ENCODE peak calls at places on chromosome 9, in eight cellular contexts. One of them, this sample, is unnamed.

GRCh38 chr9:27352457-27353188 is 55.7 kb upstream of the EQTN start:
- DNase-seq in Calu3: no peak
- DNase-seq in type B pancreatic cell: no peak
- DNase-seq in bronchial epithelial cell: no peak
- DNase-seq in cardiac fibroblast: no peak
- DNase-seq in GM23338: no peak
- DNase-seq in B cell: peak; percentile 50
- DNase-seq in gastrocnemius medialis: no peak
- DNase-seq in this sample: no peak

GRCh38 chr9:112034216-112034611 is 137.6 kb downstream of the UGCG start:
- DNase-seq in B cell: no peak
- DNase-seq in gastrocnemius medialis: no peak
- DNase-seq in cardiac fibroblast: no peak
- DNase-seq in type B pancreatic cell: no peak
- DNase-seq in Calu3: no peak
- DNase-seq in bronchial epithelial cell: no peak
- DNase-seq in GM23338: no peak
- DNase-seq in this sample: no peak

GRCh38 chr9:35731415-35732184 is 395 bp downstream of the TLN1 start:
- DNase-seq in Calu3: no peak
- DNase-seq in B cell: no peak
- DNase-seq in gastrocnemius medialis: no peak
- DNase-seq in bronchial epithelial cell: peak; percentile 29
- DNase-seq in type B pancreatic cell: no peak
- DNase-seq in cardiac fibroblast: no peak
- DNase-seq in GM23338: peak; percentile 58
- DNase-seq in this sample: no peak

GRCh38 chr9:37574996-37575395 is 1.2 kb downstream of the FBXO10 start:
- DNase-seq in cardiac fibroblast: no peak
- DNase-seq in Calu3: no peak
- DNase-seq in type B pancreatic cell: no peak
- DNase-seq in B cell: no peak
- DNase-seq in bronchial epithelial cell: no peak
- DNase-seq in GM23338: no peak
- DNase-seq in gastrocnemius medialis: peak; percentile 37
- DNase-seq in this sample: no peak

GRCh38 chr9:133609311-133610098 is at the start of gene FAM163B:
- DNase-seq in type B pancreatic cell: no peak
- DNase-seq in Calu3: no peak
- DNase-seq in gastrocnemius medialis: no peak
- DNase-seq in bronchial epithelial cell: no peak
- DNase-seq in GM23338: peak; percentile 78
- DNase-seq in cardiac fibroblast: peak; percentile 59
- DNase-seq in B cell: no peak
- DNase-seq in this sample: no peak

GRCh38 chr9:33880562-33881089 is 63.7 kb downstream of the UBE2R2 start:
- DNase-seq in type B pancreatic cell: no peak
- DNase-seq in cardiac fibroblast: no peak
- DNase-seq in B cell: no peak
- DNase-seq in bronchial epithelial cell: no peak
- DNase-seq in Calu3: no peak
- DNase-seq in gastrocnemius medialis: no peak
- DNase-seq in GM23338: peak; percentile 58
- DNase-seq in this sample: no peak

GRCh38 chr9:4855861-4856260 is 63.1 kb downstream of the RCL1 start:
- DNase-seq in gastrocnemius medialis: no peak
- DNase-seq in Calu3: no peak
- DNase-seq in B cell: no peak
- DNase-seq in cardiac fibroblast: peak; percentile 21
- DNase-seq in type B pancreatic cell: no peak
- DNase-seq in bronchial epithelial cell: peak; percentile 12
- DNase-seq in GM23338: no peak
- DNase-seq in this sample: no peak

GRCh38 chr9:120868339-120868675 is 8.7 kb downstream of the PHF19 start:
- DNase-seq in Calu3: no peak
- DNase-seq in B cell: no peak
- DNase-seq in bronchial epithelial cell: peak; percentile 87
- DNase-seq in gastrocnemius medialis: no peak
- DNase-seq in cardiac fibroblast: peak; percentile 81
- DNase-seq in type B pancreatic cell: no peak
- DNase-seq in GM23338: no peak
- DNase-seq in this sample: no peak

GRCh38 chr9:31136524-31136923 is 1247.9 kb upstream of the ACO1 start:
- DNase-seq in bronchial epithelial cell: peak; percentile 56
- DNase-seq in B cell: no peak
- DNase-seq in cardiac fibroblast: no peak
- DNase-seq in GM23338: no peak
- DNase-seq in type B pancreatic cell: no peak
- DNase-seq in gastrocnemius medialis: no peak
- DNase-seq in Calu3: no peak
- DNase-seq in this sample: no peak

GRCh38 chr9:92642041-92642451 is 27.9 kb downstream of the IPPK start:
- DNase-seq in GM23338: no peak
- DNase-seq in cardiac fibroblast: no peak
- DNase-seq in type B pancreatic cell: peak; percentile 62
- DNase-seq in B cell: no peak
- DNase-seq in gastrocnemius medialis: no peak
- DNase-seq in bronchial epithelial cell: no peak
- DNase-seq in Calu3: no peak
- DNase-seq in this sample: no peak

GRCh38 chr9:108444400-108445358 is 411.1 kb downstream of the ACTL7B start:
- DNase-seq in GM23338: no peak
- DNase-seq in B cell: no peak
- DNase-seq in type B pancreatic cell: no peak
- DNase-seq in bronchial epithelial cell: peak; percentile 97
- DNase-seq in gastrocnemius medialis: no peak
- DNase-seq in cardiac fibroblast: peak; percentile 86
- DNase-seq in Calu3: peak; percentile 36
- DNase-seq in this sample: no peak

GRCh38 chr9:130779153-130779855 is 55.8 kb upstream of the ABL1 start:
- DNase-seq in type B pancreatic cell: no peak
- DNase-seq in cardiac fibroblast: peak; percentile 32
- DNase-seq in B cell: no peak
- DNase-seq in GM23338: no peak
- DNase-seq in gastrocnemius medialis: peak; percentile 23
- DNase-seq in Calu3: no peak
- DNase-seq in bronchial epithelial cell: no peak
- DNase-seq in this sample: no peak

DNA sequence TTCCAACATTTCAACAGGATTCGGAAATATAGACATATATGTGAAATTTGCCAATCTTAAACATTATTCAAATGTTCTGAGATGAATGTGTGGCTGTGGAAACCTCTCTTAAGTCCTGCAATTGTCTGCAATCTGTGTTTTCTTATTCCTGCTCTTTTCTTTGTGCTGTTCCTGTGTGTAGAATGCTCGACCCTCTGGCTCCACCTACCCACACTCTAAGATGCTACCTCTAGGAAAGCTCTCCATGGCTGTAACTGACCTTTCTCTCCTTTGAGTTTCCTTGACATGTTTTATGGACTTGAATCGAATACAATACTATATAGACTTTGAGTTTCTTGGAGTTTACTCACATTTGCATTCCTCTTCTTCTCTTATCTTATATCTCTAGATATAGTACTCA is 120.6 kb upstream of the ASTN2 start:
- DNase-seq in type B pancreatic cell: no peak
- DNase-seq in bronchial epithelial cell: no peak
- DNase-seq in GM23338: peak; percentile 57
- DNase-seq in gastrocnemius medialis: no peak
- DNase-seq in cardiac fibroblast: no peak
- DNase-seq in Calu3: no peak
- DNase-seq in B cell: no peak
- DNase-seq in this sample: no peak
- TF ChIP-seq CTCF in type B pancreatic cell: no peak
- TF ChIP-seq CTCF in bronchial epithelial cell: no peak
- TF ChIP-seq CTCF in GM23338: peak; percentile 56
- TF ChIP-seq CTCF in gastrocnemius medialis: no peak
- TF ChIP-seq CTCF in cardiac fibroblast: no peak
- TF ChIP-seq CTCF in Calu3: no peak
- TF ChIP-seq CTCF in B cell: no peak
- TF ChIP-seq CTCF in this sample: no peak

GRCh38 chr9:91161465-91162275 is 200.0 kb downstream of the AUH start:
- DNase-seq in cardiac fibroblast: no peak
- DNase-seq in gastrocnemius medialis: no peak
- DNase-seq in bronchial epithelial cell: no peak
- DNase-seq in B cell: no peak
- DNase-seq in type B pancreatic cell: no peak
- DNase-seq in Calu3: no peak
- DNase-seq in GM23338: no peak
- DNase-seq in this sample: no peak
- TF ChIP-seq CTCF in cardiac fibroblast: peak; percentile 16
- TF ChIP-seq CTCF in gastrocnemius medialis: no peak
- TF ChIP-seq CTCF in bronchial epithelial cell: no peak
- TF ChIP-seq CTCF in B cell: no peak
- TF ChIP-seq CTCF in type B pancreatic cell: peak; percentile 22
- TF ChIP-seq CTCF in Calu3: no peak
- TF ChIP-seq CTCF in GM23338: no peak
- TF ChIP-seq CTCF in this sample: no peak

DNA sequence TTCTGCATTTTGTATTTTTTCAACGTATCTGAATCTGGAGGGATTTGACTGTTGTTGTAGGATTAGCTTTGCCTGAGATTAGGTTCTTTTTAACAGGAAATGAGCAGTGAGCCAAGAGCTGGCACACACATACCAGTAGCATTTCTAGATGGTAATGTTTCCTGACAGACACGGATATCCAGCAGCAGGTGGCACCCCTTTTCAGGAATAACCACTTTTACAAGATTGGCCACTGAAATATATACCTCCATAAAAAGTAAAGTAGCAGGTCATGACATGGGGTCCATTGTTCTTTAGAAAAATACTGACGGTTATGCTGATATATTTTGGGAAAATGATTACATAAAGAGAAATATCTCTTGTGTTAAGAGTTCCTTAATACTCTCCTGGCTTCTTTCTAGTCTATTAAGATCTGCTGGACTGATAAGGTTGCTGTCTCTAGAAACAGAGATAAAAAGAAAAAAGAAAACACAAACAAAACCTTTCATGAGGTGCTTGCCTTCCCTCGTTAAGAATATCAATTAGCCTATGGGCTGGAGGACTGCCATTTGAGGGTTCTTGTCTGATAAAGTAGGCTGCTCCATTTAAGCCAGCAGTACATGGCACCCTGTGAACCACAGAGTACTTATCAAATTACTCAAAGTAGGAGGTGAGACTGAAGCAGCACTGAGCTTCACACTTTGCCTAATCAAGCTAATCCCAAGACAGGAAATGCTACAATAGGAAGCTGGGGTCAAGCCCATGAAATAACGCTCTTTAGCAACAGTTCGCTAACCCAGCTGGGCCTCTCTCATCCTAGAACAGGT is 101.6 kb upstream of the PCA3 start:
- DNase-seq in bronchial epithelial cell: peak; percentile 30
- DNase-seq in B cell: no peak
- DNase-seq in gastrocnemius medialis: no peak
- DNase-seq in GM23338: no peak
- DNase-seq in Calu3: no peak
- DNase-seq in cardiac fibroblast: peak; percentile 26
- DNase-seq in type B pancreatic cell: no peak
- DNase-seq in this sample: no peak
- TF ChIP-seq CTCF in bronchial epithelial cell: no peak
- TF ChIP-seq CTCF in B cell: no peak
- TF ChIP-seq CTCF in gastrocnemius medialis: no peak
- TF ChIP-seq CTCF in GM23338: no peak
- TF ChIP-seq CTCF in Calu3: no peak
- TF ChIP-seq CTCF in cardiac fibroblast: no peak
- TF ChIP-seq CTCF in type B pancreatic cell: no peak
- TF ChIP-seq CTCF in this sample: no peak

DNA sequence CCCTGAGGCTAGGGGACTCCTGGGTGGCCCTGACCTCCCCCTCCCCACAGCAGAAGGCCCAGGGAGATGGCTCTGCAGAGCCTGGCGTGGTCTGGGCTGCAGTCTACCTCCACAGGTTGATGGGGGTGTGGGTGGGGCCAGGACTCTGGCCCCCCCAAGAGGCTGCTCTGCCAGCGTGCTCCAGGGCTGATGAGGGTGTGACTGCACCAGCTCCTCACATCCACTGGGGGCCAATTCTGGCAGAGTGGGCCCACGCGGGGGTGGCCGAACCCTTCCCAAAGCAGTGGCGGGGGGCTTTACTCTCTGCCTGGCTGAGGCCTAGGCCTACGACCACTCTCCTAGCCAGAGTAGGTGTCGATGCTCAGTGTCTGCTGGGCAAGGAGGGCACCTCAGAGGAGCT is 28.0 kb upstream of the UBAC1 start:
- DNase-seq in gastrocnemius medialis: no peak
- DNase-seq in Calu3: no peak
- DNase-seq in type B pancreatic cell: no peak
- DNase-seq in cardiac fibroblast: no peak
- DNase-seq in GM23338: no peak
- DNase-seq in B cell: no peak
- DNase-seq in bronchial epithelial cell: no peak
- DNase-seq in this sample: no peak
- TF ChIP-seq CTCF in gastrocnemius medialis: no peak
- TF ChIP-seq CTCF in Calu3: no peak
- TF ChIP-seq CTCF in type B pancreatic cell: peak; percentile 25
- TF ChIP-seq CTCF in cardiac fibroblast: no peak
- TF ChIP-seq CTCF in GM23338: no peak
- TF ChIP-seq CTCF in B cell: no peak
- TF ChIP-seq CTCF in bronchial epithelial cell: no peak
- TF ChIP-seq CTCF in this sample: peak; percentile 16

DNA sequence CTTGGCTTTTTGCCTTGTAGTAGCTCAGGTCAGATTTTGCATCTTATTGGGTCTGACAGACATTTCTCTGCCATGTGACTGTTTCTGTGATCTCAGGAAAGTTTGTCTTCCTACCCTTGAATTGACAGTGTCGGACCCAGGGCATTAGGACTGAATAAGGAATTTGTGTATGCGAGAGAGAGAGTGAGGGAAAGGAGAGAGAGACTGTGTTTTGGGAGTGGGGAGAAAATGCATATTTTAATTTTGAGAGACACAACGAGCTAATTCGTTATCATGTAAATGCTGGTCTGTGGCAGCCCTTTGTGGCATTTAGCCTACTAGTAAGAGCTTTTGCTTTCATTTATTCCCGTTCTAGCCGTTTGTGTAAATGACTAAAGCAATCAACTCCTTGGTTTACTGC is 79.9 kb upstream of the MAMDC2 start:
- DNase-seq in bronchial epithelial cell: no peak
- DNase-seq in cardiac fibroblast: no peak
- DNase-seq in B cell: no peak
- DNase-seq in gastrocnemius medialis: no peak
- DNase-seq in Calu3: no peak
- DNase-seq in GM23338: peak; percentile 42
- DNase-seq in type B pancreatic cell: no peak
- DNase-seq in this sample: no peak
- TF ChIP-seq CTCF in bronchial epithelial cell: no peak
- TF ChIP-seq CTCF in cardiac fibroblast: no peak
- TF ChIP-seq CTCF in B cell: no peak
- TF ChIP-seq CTCF in gastrocnemius medialis: no peak
- TF ChIP-seq CTCF in Calu3: no peak
- TF ChIP-seq CTCF in GM23338: no peak
- TF ChIP-seq CTCF in type B pancreatic cell: no peak
- TF ChIP-seq CTCF in this sample: no peak